ENCODE peak calls at places on chromosome 7, in six cellular contexts. I is RPMI8226, Y is tibial artery, A is NCI-H1417, B is Caki2, Z is uterus. K is an unnamed sample.

GRCh38 chr7:124992881-124993562 is 63.4 kb upstream of the POT1 start:
- DNase-seq in I (no peak), Y (peak), A (no peak), B (peak), Z (no peak), K (peak)

GRCh38 chr7:133846203-133846945 is 280.8 kb upstream of the LRGUK start:
- DNase-seq in I (no peak), Y (no peak), A (peak), B (no peak), Z (no peak), K (peak)

GRCh38 chr7:107394831-107395230 is 75.0 kb upstream of the GPR22 start:
- DNase-seq in I (no peak), Y (no peak), A (no peak), B (no peak), Z (no peak), K (no peak)

GRCh38 chr7:22726345-22726848 is 603 bp upstream of the IL6 start:
- DNase-seq in I (peak), Y (peak), A (peak), B (peak), Z (peak), K (peak)

GRCh38 chr7:89607797-89608196 is 546.5 kb upstream of the STEAP1 start:
- DNase-seq in I (no peak), Y (no peak), A (peak), B (no peak), Z (no peak), K (no peak)

GRCh38 chr7:102125127-102125561 is 161.5 kb upstream of the SH2B2 start:
- DNase-seq in I (no peak), Y (peak), A (no peak), B (peak), Z (peak), K (peak)

GRCh38 chr7:106621393-106622132 is 39.4 kb downstream of the CCDC71L start:
- DNase-seq in I (no peak), Y (no peak), A (no peak), B (no peak), Z (no peak), K (no peak)

GRCh38 chr7:51590746-51591145 is 274.1 kb upstream of the COBL start:
- DNase-seq in I (no peak), Y (no peak), A (no peak), B (no peak), Z (no peak), K (peak)

GRCh38 chr7:100686201-100686821 is 7.7 kb downstream of the GIGYF1 start:
- DNase-seq in I (no peak), Y (no peak), A (no peak), B (no peak), Z (no peak), K (no peak)

GRCh38 chr7:130277763-130278643 is 11.3 kb downstream of the CPA2 start:
- DNase-seq in I (peak), Y (peak), A (peak), B (peak), Z (peak), K (peak)

GRCh38 chr7:15049157-15049556 is 146.6 kb upstream of the DGKB start:
- DNase-seq in I (no peak), Y (no peak), A (no peak), B (no peak), Z (no peak), K (no peak)

GRCh38 chr7:105734233-105734632 is 142.2 kb downstream of the ATXN7L1 start:
- DNase-seq in I (no peak), Y (no peak), A (peak), B (no peak), Z (peak), K (no peak)

GRCh38 chr7:55086413-55087201 is 67.8 kb downstream of the EGFR start:
- DNase-seq in I (peak), Y (no peak), A (no peak), B (peak), Z (no peak), K (peak)

GRCh38 chr7:101085000-101085948 is at the start of gene TRIM56:
- DNase-seq in I (peak), Y (peak), A (peak), B (peak), Z (peak), K (peak)

GRCh38 chr7:27647052-27647451 is 15.6 kb downstream of the HIBADH start:
- DNase-seq in I (no peak), Y (no peak), A (no peak), B (peak), Z (no peak), K (no peak)

GRCh38 chr7:48781783-48782182 is 142.6 kb upstream of the CDC14C start:
- DNase-seq in I (no peak), Y (no peak), A (peak), B (no peak), Z (no peak), K (no peak)

GRCh38 chr7:147525295-147525694 is 1065.3 kb upstream of the C7orf33 start:
- DNase-seq in I (no peak), Y (no peak), A (no peak), B (no peak), Z (no peak), K (no peak)

GRCh38 chr7:106736508-106737201 is 75.7 kb upstream of the CCDC71L start:
- DNase-seq in I (peak), Y (peak), A (peak), B (peak), Z (no peak), K (peak)

GRCh38 chr7:43076189-43076605 is 36.2 kb upstream of the HECW1 start:
- DNase-seq in I (no peak), Y (no peak), A (no peak), B (peak), Z (no peak), K (no peak)

GRCh38 chr7:130695840-130696239 is 9.5 kb upstream of the TSGA13 start:
- DNase-seq in I (peak), Y (no peak), A (peak), B (no peak), Z (no peak), K (peak)

GRCh38 chr7:170551-171363 is 21.6 kb upstream of the FAM20C start:
- DNase-seq in I (no peak), Y (no peak), A (no peak), B (no peak), Z (no peak), K (no peak)

GRCh38 chr7:25353191-25353590 is 124.9 kb upstream of the NPVF start:
- DNase-seq in I (no peak), Y (no peak), A (no peak), B (no peak), Z (no peak), K (no peak)